ENCODE peak calls at places on chromosomes 3 and 15, in eight cellular contexts. L is GM12892, A is sigmoid colon, Y is adrenal gland, D is ovary, Q is A549, M is Peyer's patch, V is spleen. F is an unnamed sample.

GRCh38 chr15:97482521-97482920 is 478.0 kb upstream of the ARRDC4 start:
- DNase-seq in Y (no peak), A (no peak), Q (no peak), D (no peak), L (no peak), M (peak), V (no peak), F (no peak)

GRCh38 chr15:47762621-47763020 is 45.3 kb downstream of the SEMA6D start:
- DNase-seq in V (no peak), Q (no peak), M (no peak), L (no peak), D (no peak), Y (no peak), A (no peak), F (no peak)

GRCh38 chr3:167151671-167152070 is 228.4 kb downstream of the ZBBX start:
- DNase-seq in L (no peak), A (no peak), Q (no peak), M (no peak), V (no peak), D (no peak), Y (no peak), F (no peak)

GRCh38 chr15:61084944-61085367 is 144.1 kb downstream of the RORA start:
- DNase-seq in V (no peak), Y (no peak), M (no peak), D (no peak), L (no peak), Q (no peak), A (no peak), F (no peak)

GRCh38 chr3:101984356-101984755 is 135.0 kb downstream of the NFKBIZ start:
- DNase-seq in V (no peak), D (no peak), Q (no peak), Y (no peak), L (no peak), A (no peak), M (no peak), F (no peak)

GRCh38 chr3:113291572-113291971 is 80.2 kb downstream of the BOC start:
- DNase-seq in L (no peak), V (no peak), Q (no peak), D (no peak), Y (no peak), A (no peak), M (no peak), F (no peak)

GRCh38 chr3:46965151-46965550 is 11.4 kb downstream of the CCDC12 start:
- DNase-seq in D (no peak), V (peak), Y (no peak), Q (no peak), A (no peak), L (no peak), M (peak), F (no peak)

GRCh38 chr3:13715961-13716360 is 163.9 kb downstream of the WNT7A start:
- DNase-seq in Q (no peak), V (peak), D (peak), Y (no peak), M (peak), A (peak), L (no peak), F (no peak)

GRCh38 chr3:8848696-8849131 is 79.3 kb upstream of the OXTR start:
- DNase-seq in L (no peak), A (no peak), V (no peak), Q (no peak), D (no peak), M (no peak), Y (no peak), F (no peak)

GRCh38 chr3:51354172-51354571 is 30.9 kb upstream of the MANF start:
- DNase-seq in D (no peak), M (no peak), L (no peak), Y (no peak), V (no peak), Q (no peak), A (peak), F (no peak)

GRCh38 chr15:93302080-93302765 is 213.2 kb upstream of the RGMA start:
- DNase-seq in A (no peak), Y (no peak), V (no peak), D (no peak), Q (no peak), M (no peak), L (no peak), F (no peak)

GRCh38 chr15:90819850-90820249 is 48.5 kb upstream of the FURIN start:
- DNase-seq in M (no peak), Q (no peak), V (no peak), D (no peak), A (peak), L (no peak), Y (no peak), F (no peak)

GRCh38 chr3:20462723-20463122 is 276.7 kb upstream of the SGO1 start:
- DNase-seq in Q (no peak), A (no peak), L (no peak), M (no peak), Y (no peak), D (no peak), V (no peak), F (no peak)

GRCh38 chr3:139263798-139264197 is 80.0 kb upstream of the MRPS22 start:
- DNase-seq in V (peak), M (no peak), L (no peak), D (no peak), A (no peak), Q (no peak), Y (no peak), F (no peak)

GRCh38 chr3:57999423-58000115 is 8.7 kb upstream of the FLNB start:
- DNase-seq in M (no peak), V (no peak), Y (no peak), A (no peak), L (no peak), D (no peak), Q (peak), F (no peak)

GRCh38 chr3:132161608-132162007 is 126.8 kb upstream of the CPNE4 start:
- DNase-seq in Q (no peak), M (no peak), Y (no peak), D (no peak), V (no peak), L (no peak), A (no peak), F (no peak)

GRCh38 chr15:63968700-63969099 is 77.6 kb downstream of the DAPK2 start:
- DNase-seq in A (no peak), V (peak), Y (no peak), M (peak), Q (no peak), L (no peak), D (no peak), F (no peak)

GRCh38 chr15:98850991-98851776 is 156.4 kb downstream of the PGPEP1L start:
- DNase-seq in D (peak), Y (peak), A (peak), Q (peak), M (peak), L (no peak), V (peak), F (peak)

GRCh38 chr3:194638991-194639605 is 5.9 kb upstream of the TMEM44 start:
- DNase-seq in M (no peak), Y (no peak), A (peak), Q (no peak), L (no peak), D (no peak), V (no peak), F (no peak)

GRCh38 chr3:170098753-170099152 is 61.0 kb downstream of the GPR160 start:
- DNase-seq in A (no peak), Y (no peak), V (no peak), L (no peak), Q (no peak), M (no peak), D (no peak), F (no peak)

GRCh38 chr15:39543651-39544050 is 37.2 kb upstream of the THBS1 start:
- DNase-seq in V (no peak), A (no peak), D (no peak), Y (no peak), L (no peak), Q (peak), M (no peak), F (no peak)

GRCh38 chr15:64235552-64235951 is 72.7 kb upstream of the PPIB start:
- DNase-seq in L (no peak), D (no peak), Q (no peak), M (no peak), Y (no peak), A (no peak), V (no peak), F (no peak)

GRCh38 chr3:173993299-173993698 is 595.8 kb downstream of the NLGN1 start:
- DNase-seq in D (no peak), V (no peak), L (no peak), Y (no peak), A (no peak), Q (peak), M (no peak), F (peak)

GRCh38 chr3:25437953-25438352 is 9.9 kb downstream of the RARB start:
- DNase-seq in L (no peak), D (no peak), V (no peak), Y (no peak), M (no peak), A (no peak), Q (no peak), F (no peak)

GRCh38 chr3:188468196-188468595 is 314.2 kb downstream of the LPP start:
- DNase-seq in Q (no peak), M (no peak), V (no peak), L (no peak), A (no peak), D (no peak), Y (no peak), F (no peak)

GRCh38 chr3:64129581-64129980 is 95.7 kb downstream of the PRICKLE2 start:
- DNase-seq in M (no peak), D (no peak), Y (no peak), L (no peak), A (no peak), V (no peak), Q (no peak), F (no peak)

GRCh38 chr15:100133001-100133400 is 208.8 kb downstream of the ADAMTS17 start:
- DNase-seq in Y (no peak), Q (no peak), M (no peak), L (no peak), A (no peak), V (no peak), D (no peak), F (no peak)

GRCh38 chr3:197426161-197426566 is 127.8 kb upstream of the DLG1 start:
- DNase-seq in A (no peak), L (no peak), Y (no peak), V (no peak), M (no peak), D (no peak), Q (no peak), F (no peak)

GRCh38 chr3:197430502-197430901 is 125.3 kb downstream of the BDH1 start:
- DNase-seq in L (no peak), Q (no peak), A (no peak), V (no peak), M (no peak), Y (no peak), D (no peak), F (no peak)

GRCh38 chr3:197428961-197429360 is 126.8 kb downstream of the BDH1 start:
- DNase-seq in Q (no peak), D (no peak), V (no peak), A (no peak), M (no peak), Y (no peak), L (no peak), F (no peak)

GRCh38 chr3:197427013-197427412 is 128.6 kb upstream of the DLG1 start:
- DNase-seq in D (no peak), A (no peak), L (no peak), V (no peak), Y (no peak), M (no peak), Q (no peak), F (no peak)

DNA sequence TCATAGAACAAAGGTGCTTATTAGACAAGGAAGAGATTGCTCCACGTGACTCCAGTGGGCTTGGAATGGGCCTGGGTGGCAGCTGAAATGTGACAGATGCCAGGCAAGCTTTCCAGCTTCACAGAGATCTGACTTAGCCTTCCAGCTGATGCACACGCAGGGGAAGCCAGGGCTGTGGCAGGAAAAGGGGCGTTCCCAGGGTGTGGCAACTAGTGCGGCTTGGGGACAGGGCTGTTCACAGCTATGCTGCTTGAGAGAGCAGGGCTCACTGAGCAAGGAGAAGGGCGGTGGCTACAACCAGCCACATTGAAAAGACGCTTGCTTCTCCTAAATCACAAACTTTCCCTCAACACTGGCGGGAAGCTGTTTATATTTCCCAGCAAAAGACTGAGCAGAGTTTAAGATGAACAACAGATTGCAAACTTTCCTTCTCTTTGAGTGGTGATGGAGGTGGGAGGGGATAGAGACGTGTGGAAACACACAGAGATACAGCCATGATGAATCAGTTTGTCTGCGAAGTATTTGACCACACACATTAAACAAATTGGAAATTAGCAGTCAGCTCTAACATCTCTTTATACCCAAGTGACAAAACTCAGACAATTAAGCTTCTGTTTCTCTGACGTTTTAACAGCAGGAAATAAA is 127.5 kb downstream of the BDH1 start:
- DNase-seq in Q (peak), L (no peak), M (peak), A (no peak), V (no peak), D (no peak), Y (peak), F (peak)
- TF ChIP-seq POLR2A in Q (no peak), L (peak), M (no peak), A (no peak), V (no peak), D (no peak), Y (peak), F (peak)

DNA sequence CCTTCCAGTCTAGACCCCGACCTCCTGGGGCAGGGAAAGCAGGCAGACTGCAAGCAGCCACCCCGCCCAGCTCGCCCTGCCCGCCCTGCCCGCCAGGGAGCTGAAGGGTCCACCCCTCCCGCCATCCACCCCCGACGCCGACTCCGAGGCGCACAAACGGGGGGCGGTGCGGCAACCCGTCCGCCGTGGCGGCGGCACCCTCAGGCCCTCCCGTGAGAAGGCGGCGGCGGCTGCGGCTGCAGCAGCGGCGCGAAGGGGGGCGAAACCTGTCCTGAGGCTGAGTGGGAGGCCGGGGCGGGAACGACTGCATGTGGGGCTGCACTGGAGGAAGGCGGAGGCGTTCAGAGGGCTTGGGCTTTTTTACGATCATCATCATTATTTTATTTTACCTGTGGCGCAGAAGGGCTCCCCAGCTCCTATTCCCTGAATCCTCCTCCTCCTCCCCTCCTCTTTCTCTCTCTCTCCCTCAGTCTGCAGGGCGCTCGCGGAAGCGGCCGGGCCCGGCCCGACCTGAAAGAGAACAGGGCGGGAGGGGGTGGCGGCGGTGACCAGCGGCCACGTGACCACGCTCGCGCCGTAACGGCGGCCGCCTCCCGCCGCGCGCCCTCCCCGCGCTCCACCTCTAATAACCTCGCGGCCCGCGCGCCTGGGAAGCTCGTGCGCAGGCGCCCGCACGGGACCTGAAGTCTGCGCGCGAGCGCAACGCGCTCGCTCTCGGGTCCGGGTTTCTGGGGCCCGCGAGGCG is at the start of gene TBC1D5:
- DNase-seq in Q (peak), D (peak), A (peak), M (peak), L (peak), Y (peak), V (peak), F (peak)
- TF ChIP-seq POLR2A in Q (peak), D (peak), A (peak), M (peak), L (peak), Y (peak), V (no peak), F (peak)

DNA sequence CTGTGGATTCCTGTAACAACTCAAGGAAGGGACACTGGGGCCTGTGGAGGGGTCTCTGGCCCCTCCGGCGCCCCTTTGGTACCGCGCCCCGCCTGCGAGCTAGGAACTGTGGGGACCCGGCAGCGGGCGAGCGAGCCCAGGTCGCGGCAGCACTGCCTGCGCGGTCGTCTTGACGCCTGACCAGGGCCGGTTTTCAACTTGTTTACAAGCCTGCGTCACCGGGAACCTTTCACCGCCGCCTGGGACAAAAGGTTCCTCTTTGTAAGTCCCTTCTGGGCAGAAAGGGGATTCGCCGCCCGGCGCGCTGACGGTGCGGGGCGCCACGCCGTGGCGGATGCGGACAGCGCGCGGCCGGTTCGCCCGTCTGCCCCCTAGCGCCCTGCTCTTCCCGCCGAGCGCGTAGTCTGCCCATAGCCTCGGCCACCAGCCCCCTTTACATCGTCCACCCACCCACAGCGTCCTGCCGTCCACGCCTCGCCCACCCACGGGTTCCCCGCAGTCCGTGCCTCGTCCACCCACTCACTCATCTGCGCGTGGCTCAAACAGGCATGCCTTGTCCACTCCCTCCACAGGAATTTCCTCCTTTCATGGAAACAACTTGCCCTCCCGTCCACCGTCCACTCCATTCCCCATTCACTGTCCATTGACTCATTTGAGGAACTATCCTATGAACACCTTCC is 5.5 kb upstream of the CFAP100 start:
- DNase-seq in D (peak), L (peak), M (peak), V (peak), Q (peak), A (peak), Y (peak), F (peak)
- TF ChIP-seq POLR2A in D (peak), L (no peak), M (peak), V (no peak), Q (no peak), A (peak), Y (peak), F (no peak)

DNA sequence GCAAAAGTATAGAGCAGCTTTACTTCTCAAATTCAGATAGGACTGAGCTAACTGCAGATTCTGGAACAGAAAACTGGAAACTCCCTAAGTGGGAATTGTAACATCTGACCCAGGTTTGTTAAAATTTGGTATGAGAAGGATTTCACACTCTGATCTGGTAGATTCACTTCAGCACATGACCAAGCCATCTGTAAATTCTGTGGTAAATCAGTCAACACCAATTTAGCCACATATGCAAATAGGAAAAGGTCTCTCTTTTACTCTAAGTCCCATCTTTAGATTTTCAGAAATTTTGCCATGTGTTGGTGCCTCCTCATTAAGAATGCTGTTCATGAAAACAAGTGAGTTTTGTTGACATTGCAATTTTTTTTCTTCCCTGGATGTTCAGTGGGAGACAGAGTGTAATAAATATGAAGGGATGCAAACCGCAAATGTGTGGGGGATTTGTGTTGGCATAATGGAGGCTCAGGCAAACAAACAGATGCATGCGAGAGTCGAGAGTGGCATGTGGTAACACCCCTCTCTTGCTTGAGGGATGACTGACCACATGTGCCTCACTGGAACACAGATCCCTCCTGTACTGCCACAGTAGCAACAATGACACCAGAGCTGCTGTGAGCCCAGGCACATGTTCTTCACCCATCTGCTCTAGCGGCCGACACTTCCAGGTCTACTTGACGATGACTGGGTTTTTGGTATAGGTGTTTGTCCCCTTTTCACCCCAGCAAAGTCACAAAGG is 146.6 kb downstream of the FEZF2 start:
- DNase-seq in V (no peak), L (no peak), A (no peak), Q (no peak), D (no peak), M (no peak), Y (no peak), F (no peak)
- TF ChIP-seq POLR2A in V (no peak), L (no peak), A (no peak), Q (no peak), D (no peak), M (no peak), Y (no peak), F (no peak)